ENCODE peak calls at places on chromosomes 6 and 20, in ten cellular contexts. One of them, this sample, is unnamed.

GRCh38 chr6:56933650-56934049 is 21.3 kb upstream of the BEND6 start:
- DNase-seq in CD8-positive, alpha-beta memory T cell: no peak
- DNase-seq in mesendoderm: no peak
- DNase-seq in neural progenitor cell: no peak
- DNase-seq in IMR-90: no peak
- DNase-seq in coronary artery: no peak
- DNase-seq in breast epithelium: no peak
- DNase-seq in AG04450: no peak
- DNase-seq in lower lobe of right lung: no peak
- DNase-seq in K562: no peak
- DNase-seq in this sample: no peak

GRCh38 chr20:62381202-62381797 is 5.6 kb upstream of the RPS21 start:
- DNase-seq in CD8-positive, alpha-beta memory T cell: no peak
- DNase-seq in mesendoderm: no peak
- DNase-seq in neural progenitor cell: no peak
- DNase-seq in IMR-90: peak; percentile 76
- DNase-seq in coronary artery: no peak
- DNase-seq in breast epithelium: no peak
- DNase-seq in AG04450: no peak
- DNase-seq in lower lobe of right lung: no peak
- DNase-seq in K562: no peak
- DNase-seq in this sample: peak; percentile 53

GRCh38 chr20:13771853-13772453 is 12.8 kb downstream of the ESF1 start:
- DNase-seq in CD8-positive, alpha-beta memory T cell: no peak
- DNase-seq in mesendoderm: peak; percentile 8
- DNase-seq in neural progenitor cell: peak; percentile 24
- DNase-seq in IMR-90: peak; percentile 27
- DNase-seq in coronary artery: no peak
- DNase-seq in breast epithelium: no peak
- DNase-seq in AG04450: no peak
- DNase-seq in lower lobe of right lung: no peak
- DNase-seq in K562: peak; percentile 7
- DNase-seq in this sample: no peak

GRCh38 chr6:145119091-145119490 is 616.2 kb downstream of the EPM2A start:
- DNase-seq in CD8-positive, alpha-beta memory T cell: no peak
- DNase-seq in mesendoderm: no peak
- DNase-seq in neural progenitor cell: no peak
- DNase-seq in IMR-90: no peak
- DNase-seq in coronary artery: no peak
- DNase-seq in breast epithelium: no peak
- DNase-seq in AG04450: no peak
- DNase-seq in lower lobe of right lung: no peak
- DNase-seq in K562: no peak
- DNase-seq in this sample: no peak

GRCh38 chr6:150241751-150242150 is 98.9 kb downstream of the PPP1R14C start:
- DNase-seq in CD8-positive, alpha-beta memory T cell: no peak
- DNase-seq in mesendoderm: no peak
- DNase-seq in neural progenitor cell: no peak
- DNase-seq in IMR-90: no peak
- DNase-seq in coronary artery: no peak
- DNase-seq in breast epithelium: no peak
- DNase-seq in AG04450: no peak
- DNase-seq in lower lobe of right lung: no peak
- DNase-seq in K562: no peak
- DNase-seq in this sample: no peak

GRCh38 chr6:88165877-88166492 is at the start of gene CNR1:
- DNase-seq in CD8-positive, alpha-beta memory T cell: no peak
- DNase-seq in mesendoderm: peak; percentile 56
- DNase-seq in neural progenitor cell: peak; percentile 82
- DNase-seq in IMR-90: no peak
- DNase-seq in coronary artery: no peak
- DNase-seq in breast epithelium: no peak
- DNase-seq in AG04450: no peak
- DNase-seq in lower lobe of right lung: peak; percentile 85
- DNase-seq in K562: peak; percentile 14
- DNase-seq in this sample: no peak

GRCh38 chr6:22036267-22036666 is 260.6 kb downstream of the PRL start:
- DNase-seq in CD8-positive, alpha-beta memory T cell: no peak
- DNase-seq in mesendoderm: peak; percentile 95
- DNase-seq in neural progenitor cell: peak; percentile 81
- DNase-seq in IMR-90: peak; percentile 35
- DNase-seq in coronary artery: no peak
- DNase-seq in breast epithelium: no peak
- DNase-seq in AG04450: no peak
- DNase-seq in lower lobe of right lung: no peak
- DNase-seq in K562: peak; percentile 26
- DNase-seq in this sample: peak; percentile 20

GRCh38 chr6:148203970-148204369 is 138.7 kb upstream of the SASH1 start:
- DNase-seq in CD8-positive, alpha-beta memory T cell: peak; percentile 56
- DNase-seq in mesendoderm: peak; percentile 16
- DNase-seq in neural progenitor cell: no peak
- DNase-seq in IMR-90: peak; percentile 90
- DNase-seq in coronary artery: no peak
- DNase-seq in breast epithelium: no peak
- DNase-seq in AG04450: peak; percentile 76
- DNase-seq in lower lobe of right lung: no peak
- DNase-seq in K562: no peak
- DNase-seq in this sample: no peak

GRCh38 chr20:33163856-33164762 is 3.9 kb upstream of the BPIFA2 start:
- DNase-seq in CD8-positive, alpha-beta memory T cell: no peak
- DNase-seq in mesendoderm: no peak
- DNase-seq in neural progenitor cell: no peak
- DNase-seq in IMR-90: no peak
- DNase-seq in coronary artery: no peak
- DNase-seq in breast epithelium: no peak
- DNase-seq in AG04450: no peak
- DNase-seq in lower lobe of right lung: no peak
- DNase-seq in K562: no peak
- DNase-seq in this sample: no peak

GRCh38 chr6:159521962-159522361 is 171.1 kb downstream of the SOD2 start:
- DNase-seq in CD8-positive, alpha-beta memory T cell: no peak
- DNase-seq in mesendoderm: no peak
- DNase-seq in neural progenitor cell: no peak
- DNase-seq in IMR-90: no peak
- DNase-seq in coronary artery: no peak
- DNase-seq in breast epithelium: no peak
- DNase-seq in AG04450: no peak
- DNase-seq in lower lobe of right lung: no peak
- DNase-seq in K562: no peak
- DNase-seq in this sample: no peak

GRCh38 chr6:13488015-13488895 is 855 bp upstream of the GFOD1 start:
- DNase-seq in CD8-positive, alpha-beta memory T cell: peak; percentile 19
- DNase-seq in mesendoderm: peak; percentile 67
- DNase-seq in neural progenitor cell: peak; percentile 71
- DNase-seq in IMR-90: peak; percentile 40
- DNase-seq in coronary artery: peak; percentile 78
- DNase-seq in breast epithelium: no peak
- DNase-seq in AG04450: no peak
- DNase-seq in lower lobe of right lung: peak; percentile 71
- DNase-seq in K562: no peak
- DNase-seq in this sample: no peak
- H3K27ac ChIP-seq in CD8-positive, alpha-beta memory T cell: no peak overlapping the region
- H3K27ac ChIP-seq in mesendoderm: no peak overlapping the region
- H3K27ac ChIP-seq in neural progenitor cell: no peak overlapping the region
- H3K27ac ChIP-seq in IMR-90: peak overlapping the region; percentile 34
- H3K27ac ChIP-seq in coronary artery: peak overlapping the region; percentile 85
- H3K27ac ChIP-seq in breast epithelium: peak overlapping the region; percentile 64
- H3K27ac ChIP-seq in AG04450: no peak overlapping the region
- H3K27ac ChIP-seq in lower lobe of right lung: peak overlapping the region; percentile 72
- H3K27ac ChIP-seq in K562: no peak overlapping the region
- H3K27ac ChIP-seq in this sample: peak overlapping the region; percentile 80

GRCh38 chr6:153613719-153614455 is 425.2 kb upstream of the OPRM1 start:
- DNase-seq in CD8-positive, alpha-beta memory T cell: no peak
- DNase-seq in mesendoderm: no peak
- DNase-seq in neural progenitor cell: no peak
- DNase-seq in IMR-90: no peak
- DNase-seq in coronary artery: no peak
- DNase-seq in breast epithelium: no peak
- DNase-seq in AG04450: no peak
- DNase-seq in lower lobe of right lung: no peak
- DNase-seq in K562: no peak
- DNase-seq in this sample: no peak

GRCh38 chr6:153618371-153619328 is 420.4 kb upstream of the OPRM1 start:
- DNase-seq in CD8-positive, alpha-beta memory T cell: no peak
- DNase-seq in mesendoderm: peak; percentile 63
- DNase-seq in neural progenitor cell: no peak
- DNase-seq in IMR-90: no peak
- DNase-seq in coronary artery: no peak
- DNase-seq in breast epithelium: no peak
- DNase-seq in AG04450: no peak
- DNase-seq in lower lobe of right lung: no peak
- DNase-seq in K562: no peak
- DNase-seq in this sample: no peak

DNA sequence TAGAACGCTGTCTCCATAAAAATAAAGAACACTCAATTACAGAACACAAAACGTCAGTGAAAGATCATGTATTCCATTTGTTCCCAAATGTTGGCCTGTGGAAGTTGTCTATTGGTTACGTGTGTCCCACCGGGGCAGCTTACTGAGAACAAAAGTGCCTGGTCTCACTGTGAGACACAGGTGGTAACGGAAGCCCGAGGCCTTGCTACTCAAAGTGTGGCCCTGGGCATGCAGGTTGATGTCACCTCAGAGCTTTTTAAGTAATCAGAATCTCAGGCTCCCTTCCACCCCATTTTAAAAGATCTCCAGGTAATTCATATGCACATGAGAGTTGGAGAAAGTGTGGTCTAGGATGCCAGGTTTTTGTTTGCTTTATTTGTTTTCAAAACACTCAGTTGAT is 422.5 kb upstream of the OPRM1 start:
- DNase-seq in CD8-positive, alpha-beta memory T cell: no peak
- DNase-seq in mesendoderm: peak; percentile 55
- DNase-seq in neural progenitor cell: peak; percentile 19
- DNase-seq in IMR-90: no peak
- DNase-seq in coronary artery: no peak
- DNase-seq in breast epithelium: no peak
- DNase-seq in AG04450: no peak
- DNase-seq in lower lobe of right lung: no peak
- DNase-seq in K562: no peak
- DNase-seq in this sample: no peak
- H3K27ac ChIP-seq in CD8-positive, alpha-beta memory T cell: no peak overlapping the region
- H3K27ac ChIP-seq in mesendoderm: no peak overlapping the region
- H3K27ac ChIP-seq in neural progenitor cell: no peak overlapping the region
- H3K27ac ChIP-seq in IMR-90: no peak overlapping the region
- H3K27ac ChIP-seq in coronary artery: no peak overlapping the region
- H3K27ac ChIP-seq in breast epithelium: no peak overlapping the region
- H3K27ac ChIP-seq in AG04450: no peak overlapping the region
- H3K27ac ChIP-seq in lower lobe of right lung: no peak overlapping the region
- H3K27ac ChIP-seq in K562: no peak overlapping the region
- H3K27ac ChIP-seq in this sample: no peak overlapping the region

GRCh38 chr20:48295966-48296421 is 510.7 kb upstream of the SULF2 start:
- DNase-seq in CD8-positive, alpha-beta memory T cell: no peak
- DNase-seq in mesendoderm: peak; percentile 95
- DNase-seq in neural progenitor cell: peak; percentile 22
- DNase-seq in IMR-90: peak; percentile 76
- DNase-seq in coronary artery: no peak
- DNase-seq in breast epithelium: no peak
- DNase-seq in AG04450: peak; percentile 36
- DNase-seq in lower lobe of right lung: no peak
- DNase-seq in K562: no peak
- DNase-seq in this sample: no peak
- H3K27ac ChIP-seq in CD8-positive, alpha-beta memory T cell: no peak overlapping the region
- H3K27ac ChIP-seq in mesendoderm: peak overlapping the region; percentile 40
- H3K27ac ChIP-seq in neural progenitor cell: no peak overlapping the region
- H3K27ac ChIP-seq in IMR-90: peak overlapping the region; percentile 52
- H3K27ac ChIP-seq in coronary artery: peak overlapping the region; percentile 11
- H3K27ac ChIP-seq in breast epithelium: peak overlapping the region; percentile 23
- H3K27ac ChIP-seq in AG04450: peak overlapping the region; percentile 89
- H3K27ac ChIP-seq in lower lobe of right lung: peak overlapping the region; percentile 4
- H3K27ac ChIP-seq in K562: no peak overlapping the region
- H3K27ac ChIP-seq in this sample: no peak overlapping the region

GRCh38 chr6:31575335-31575901 is at the start of gene TNF:
- DNase-seq in CD8-positive, alpha-beta memory T cell: peak; percentile 66
- DNase-seq in mesendoderm: no peak
- DNase-seq in neural progenitor cell: no peak
- DNase-seq in IMR-90: no peak
- DNase-seq in coronary artery: no peak
- DNase-seq in breast epithelium: peak; percentile 53
- DNase-seq in AG04450: no peak
- DNase-seq in lower lobe of right lung: peak; percentile 72
- DNase-seq in K562: no peak
- DNase-seq in this sample: no peak

GRCh38 chr6:31575952-31576684 is 753 bp downstream of the TNF start:
- DNase-seq in CD8-positive, alpha-beta memory T cell: no peak
- DNase-seq in mesendoderm: no peak
- DNase-seq in neural progenitor cell: no peak
- DNase-seq in IMR-90: no peak
- DNase-seq in coronary artery: no peak
- DNase-seq in breast epithelium: no peak
- DNase-seq in AG04450: no peak
- DNase-seq in lower lobe of right lung: no peak
- DNase-seq in K562: no peak
- DNase-seq in this sample: no peak

GRCh38 chr6:31572041-31572911 is at the start of gene LTA:
- DNase-seq in CD8-positive, alpha-beta memory T cell: peak; percentile 77
- DNase-seq in mesendoderm: no peak
- DNase-seq in neural progenitor cell: no peak
- DNase-seq in IMR-90: no peak
- DNase-seq in coronary artery: no peak
- DNase-seq in breast epithelium: no peak
- DNase-seq in AG04450: no peak
- DNase-seq in lower lobe of right lung: no peak
- DNase-seq in K562: no peak
- DNase-seq in this sample: no peak

GRCh38 chr6:31573239-31574105 is 1.4 kb downstream of the LTA start:
- DNase-seq in CD8-positive, alpha-beta memory T cell: no peak
- DNase-seq in mesendoderm: peak; percentile 88
- DNase-seq in neural progenitor cell: no peak
- DNase-seq in IMR-90: no peak
- DNase-seq in coronary artery: no peak
- DNase-seq in breast epithelium: no peak
- DNase-seq in AG04450: no peak
- DNase-seq in lower lobe of right lung: no peak
- DNase-seq in K562: no peak
- DNase-seq in this sample: no peak

DNA sequence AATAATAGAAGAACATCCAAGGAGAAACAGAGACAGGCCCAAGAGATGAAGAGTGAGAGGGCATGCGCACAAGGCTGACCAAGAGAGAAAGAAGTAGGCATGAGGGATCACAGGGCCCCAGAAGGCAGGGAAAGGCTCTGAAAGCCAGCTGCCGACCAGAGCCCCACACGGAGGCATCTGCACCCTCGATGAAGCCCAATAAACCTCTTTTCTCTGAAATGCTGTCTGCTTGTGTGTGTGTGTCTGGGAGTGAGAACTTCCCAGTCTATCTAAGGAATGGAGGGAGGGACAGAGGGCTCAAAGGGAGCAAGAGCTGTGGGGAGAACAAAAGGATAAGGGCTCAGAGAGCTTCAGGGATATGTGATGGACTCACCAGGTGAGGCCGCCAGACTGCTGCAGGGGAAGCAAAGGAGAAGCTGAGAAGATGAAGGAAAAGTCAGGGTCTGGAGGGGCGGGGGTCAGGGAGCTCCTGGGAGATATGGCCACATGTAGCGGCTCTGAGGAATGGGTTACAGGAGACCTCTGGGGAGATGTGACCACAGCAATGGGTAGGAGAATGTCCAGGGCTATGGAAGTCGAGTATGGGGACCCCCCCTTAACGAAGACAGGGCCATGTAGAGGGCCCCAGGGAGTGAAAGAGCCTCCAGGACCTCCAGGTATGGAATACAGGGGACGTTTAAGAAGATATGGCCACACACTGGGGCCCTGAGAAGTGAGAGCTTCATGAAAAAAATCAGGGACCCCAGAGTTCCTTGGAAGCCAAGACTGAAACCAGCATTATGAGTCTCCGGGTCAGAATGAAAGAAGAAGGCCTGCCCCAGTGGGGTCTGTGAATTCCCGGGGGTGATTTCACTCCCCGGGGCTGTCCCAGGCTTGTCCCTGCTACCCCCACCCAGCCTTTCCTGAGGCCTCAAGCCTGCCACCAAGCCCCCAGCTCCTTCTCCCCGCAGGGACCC is 981 bp upstream of the TNF start:
- DNase-seq in CD8-positive, alpha-beta memory T cell: no peak
- DNase-seq in mesendoderm: peak; percentile 63
- DNase-seq in neural progenitor cell: no peak
- DNase-seq in IMR-90: no peak
- DNase-seq in coronary artery: no peak
- DNase-seq in breast epithelium: no peak
- DNase-seq in AG04450: no peak
- DNase-seq in lower lobe of right lung: no peak
- DNase-seq in K562: no peak
- DNase-seq in this sample: no peak
- H3K27ac ChIP-seq in CD8-positive, alpha-beta memory T cell: peak overlapping the region; percentile 60
- H3K27ac ChIP-seq in mesendoderm: no peak overlapping the region
- H3K27ac ChIP-seq in neural progenitor cell: no peak overlapping the region
- H3K27ac ChIP-seq in IMR-90: no peak overlapping the region
- H3K27ac ChIP-seq in coronary artery: no peak overlapping the region
- H3K27ac ChIP-seq in breast epithelium: peak overlapping the region; percentile 11
- H3K27ac ChIP-seq in AG04450: no peak overlapping the region
- H3K27ac ChIP-seq in lower lobe of right lung: no peak overlapping the region
- H3K27ac ChIP-seq in K562: no peak overlapping the region
- H3K27ac ChIP-seq in this sample: no peak overlapping the region

This sample was measured in epithelial cell of prostate.